ENCODE peak calls at places on chromosomes 6 and 20, in four cellular contexts. E, U, X and N are unnamed samples.

GRCh38 chr6:16505711-16506362 is 255.4 kb downstream of the ATXN1 start:
- DNase-seq in E (no peak), U (no peak), X (no peak), N (no peak)

GRCh38 chr6:153032255-153032882 is 29.9 kb upstream of the MTRF1L start:
- DNase-seq in E (no peak), U (peak), X (no peak), N (no peak)

GRCh38 chr6:31025595-31025994 is 15.3 kb downstream of the MUC22 start:
- DNase-seq in E (no peak), U (no peak), X (no peak), N (no peak)

GRCh38 chr6:158865769-158866168 is 46.6 kb upstream of the EZR start:
- DNase-seq in E (no peak), U (no peak), X (no peak), N (no peak)

GRCh38 chr20:12764053-12764452 is 244.7 kb upstream of the SPTLC3 start:
- DNase-seq in E (no peak), U (no peak), X (no peak), N (no peak)

GRCh38 chr6:142387997-142388815 is 86.4 kb downstream of the ADGRG6 start:
- DNase-seq in E (no peak), U (peak), X (no peak), N (no peak)

GRCh38 chr6:39769012-39769411 is 23.2 kb upstream of the DAAM2 start:
- DNase-seq in E (no peak), U (no peak), X (no peak), N (no peak)

GRCh38 chr20:32067234-32067821 is 15.3 kb downstream of the HCK start:
- DNase-seq in E (no peak), U (no peak), X (no peak), N (no peak)

GRCh38 chr20:58102744-58103516 is 125.5 kb downstream of the ANKRD60 start:
- DNase-seq in E (no peak), U (no peak), X (no peak), N (peak)

GRCh38 chr6:45827952-45828530 is 187.6 kb downstream of the CLIC5 start:
- DNase-seq in E (no peak), U (no peak), X (no peak), N (no peak)

GRCh38 chr6:149380523-149380922 is 19.5 kb upstream of the SUMO4 start:
- DNase-seq in E (no peak), U (no peak), X (no peak), N (no peak)

GRCh38 chr6:100620085-100620484 is 155.4 kb upstream of the SIM1 start:
- DNase-seq in E (no peak), U (no peak), X (no peak), N (no peak)

GRCh38 chr6:37104935-37105781 is 64.8 kb upstream of the PIM1 start:
- DNase-seq in E (no peak), U (no peak), X (no peak), N (no peak)

DNA sequence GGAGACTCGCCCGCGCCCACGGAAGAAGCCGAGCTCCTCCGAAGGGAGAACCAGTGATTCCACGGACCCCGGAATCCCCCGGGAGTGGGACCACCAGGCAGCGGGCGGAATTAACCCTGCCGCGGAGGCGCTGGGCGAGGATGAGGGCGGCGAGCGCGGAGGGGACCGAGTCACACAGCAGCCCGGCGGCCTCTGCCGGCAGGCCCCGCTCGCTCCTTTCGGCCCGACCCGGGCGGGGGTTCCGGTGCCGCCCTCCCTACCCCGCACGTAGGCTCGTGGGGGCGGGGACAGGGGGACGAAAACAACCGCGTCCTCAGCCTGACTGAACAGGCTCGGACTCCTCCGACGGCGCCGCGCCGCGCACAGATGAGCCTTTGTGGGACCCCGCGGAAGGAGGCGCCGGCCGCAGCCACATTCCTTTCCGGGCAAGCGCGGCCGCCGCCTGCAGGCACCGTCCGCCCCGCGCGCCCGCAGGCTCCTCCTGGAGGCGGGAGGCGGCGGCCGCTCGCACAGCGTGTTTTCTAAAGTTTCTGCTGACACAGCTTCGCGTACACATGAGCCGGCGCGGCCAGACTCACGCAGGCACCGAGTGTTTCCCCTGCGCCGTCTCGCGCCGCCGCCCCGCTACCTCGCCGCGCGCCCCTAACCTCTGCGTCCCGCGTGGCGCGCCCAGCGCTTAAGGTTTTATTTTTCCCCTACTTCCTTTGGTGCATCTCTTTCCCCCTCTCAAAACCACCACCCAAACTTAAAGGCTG is 244.3 kb downstream of the ARID1B start:
- DNase-seq in E (peak), U (peak), X (peak), N (peak)
- TF ChIP-seq CTCF in E (peak), U (peak), X (peak), N (peak)

GRCh38 chr20:23200914-23201313 is 114.8 kb upstream of the CD93 start:
- DNase-seq in E (peak), U (peak), X (peak), N (peak)
- TF ChIP-seq CTCF in E (peak), U (no peak), X (peak), N (no peak)

DNA sequence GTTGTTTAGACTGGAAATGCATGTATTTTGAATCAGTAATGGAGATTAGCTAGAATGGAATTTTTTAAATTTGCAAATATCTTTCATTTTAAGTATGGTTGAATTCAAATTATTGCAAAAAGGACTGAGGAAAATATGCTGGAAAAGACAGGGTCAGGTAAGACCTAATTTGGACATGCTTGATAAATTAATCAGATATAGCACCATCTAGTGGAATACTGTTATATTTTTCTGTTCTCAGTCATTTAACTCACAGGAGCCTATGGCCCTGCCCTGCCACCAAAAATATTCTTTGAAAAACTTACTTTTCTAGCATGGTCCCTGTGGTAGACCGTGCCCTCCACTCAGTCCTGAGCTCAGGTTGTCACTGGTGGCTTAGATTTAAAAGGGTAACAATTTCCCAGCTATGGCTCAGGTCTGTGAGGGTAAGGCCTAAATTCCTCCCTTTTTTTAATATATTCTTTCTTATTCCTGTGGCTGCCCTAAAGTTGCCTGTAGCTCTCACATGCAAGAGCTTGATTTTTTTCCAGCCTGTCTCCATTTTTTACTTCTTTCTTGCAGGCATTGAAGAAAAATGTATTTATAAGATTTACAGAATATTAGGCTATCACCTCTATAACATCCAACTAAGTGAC is 25.3 kb upstream of the KIAA1586 start:
- DNase-seq in E (no peak), U (peak), X (no peak), N (peak)
- TF ChIP-seq CTCF in E (no peak), U (peak), X (peak), N (peak)

DNA sequence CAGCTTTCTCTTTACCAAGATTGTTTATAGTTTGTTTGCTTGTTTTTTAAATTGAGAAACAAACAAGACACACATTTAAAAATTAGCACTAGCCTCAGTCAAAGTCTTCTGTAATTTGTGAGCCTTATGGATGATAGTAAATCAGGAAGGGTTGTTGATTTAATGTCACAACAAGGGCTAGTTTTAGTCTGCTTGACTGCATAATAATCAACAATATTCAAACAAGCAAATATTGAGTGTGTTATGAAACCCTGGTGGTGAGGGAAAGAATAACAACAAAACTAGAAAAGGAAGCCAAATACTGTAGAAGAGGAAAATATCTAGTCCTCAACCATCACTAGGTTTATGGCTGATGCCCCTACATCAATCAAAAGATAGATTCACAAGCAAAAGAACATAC is 228.6 kb downstream of the TBC1D7 start:
- DNase-seq in E (no peak), U (no peak), X (no peak), N (no peak)
- TF ChIP-seq CTCF in E (no peak), U (no peak), X (no peak), N (peak)

GRCh38 chr6:13711384-13711725 is 280 bp downstream of the RANBP9 start:
- DNase-seq in E (no peak), U (no peak), X (no peak), N (peak)
- TF ChIP-seq CTCF in E (no peak), U (no peak), X (no peak), N (no peak)

DNA sequence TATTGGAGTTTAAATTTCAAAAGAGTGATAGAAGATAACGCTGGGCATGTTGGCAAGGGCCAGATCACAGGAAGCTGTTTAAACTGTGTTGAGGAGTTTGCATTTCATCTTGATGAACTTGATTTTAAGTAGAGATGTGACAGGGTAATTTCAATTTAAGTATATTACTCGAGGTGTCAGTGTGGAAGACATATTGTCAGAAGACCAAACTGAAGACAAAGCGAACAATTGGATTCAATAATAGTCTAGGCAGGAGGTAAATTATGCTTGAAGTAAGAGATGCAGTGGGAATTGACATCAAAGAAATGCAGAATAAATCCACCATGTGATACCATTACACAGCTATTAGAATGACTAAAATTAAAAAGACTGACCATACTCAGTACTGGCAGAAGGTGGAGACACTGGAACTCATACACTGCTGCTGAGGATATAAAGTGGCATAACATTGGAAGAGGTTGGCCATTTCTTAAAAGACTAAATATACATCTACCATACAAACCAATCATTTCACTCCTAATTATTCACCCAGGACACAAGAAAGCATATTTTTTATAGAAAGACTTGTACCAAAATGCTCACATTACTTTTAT is 240.8 kb downstream of the ARHGAP18 start:
- DNase-seq in E (no peak), U (no peak), X (no peak), N (no peak)
- TF ChIP-seq CTCF in E (no peak), U (no peak), X (no peak), N (no peak)

DNA sequence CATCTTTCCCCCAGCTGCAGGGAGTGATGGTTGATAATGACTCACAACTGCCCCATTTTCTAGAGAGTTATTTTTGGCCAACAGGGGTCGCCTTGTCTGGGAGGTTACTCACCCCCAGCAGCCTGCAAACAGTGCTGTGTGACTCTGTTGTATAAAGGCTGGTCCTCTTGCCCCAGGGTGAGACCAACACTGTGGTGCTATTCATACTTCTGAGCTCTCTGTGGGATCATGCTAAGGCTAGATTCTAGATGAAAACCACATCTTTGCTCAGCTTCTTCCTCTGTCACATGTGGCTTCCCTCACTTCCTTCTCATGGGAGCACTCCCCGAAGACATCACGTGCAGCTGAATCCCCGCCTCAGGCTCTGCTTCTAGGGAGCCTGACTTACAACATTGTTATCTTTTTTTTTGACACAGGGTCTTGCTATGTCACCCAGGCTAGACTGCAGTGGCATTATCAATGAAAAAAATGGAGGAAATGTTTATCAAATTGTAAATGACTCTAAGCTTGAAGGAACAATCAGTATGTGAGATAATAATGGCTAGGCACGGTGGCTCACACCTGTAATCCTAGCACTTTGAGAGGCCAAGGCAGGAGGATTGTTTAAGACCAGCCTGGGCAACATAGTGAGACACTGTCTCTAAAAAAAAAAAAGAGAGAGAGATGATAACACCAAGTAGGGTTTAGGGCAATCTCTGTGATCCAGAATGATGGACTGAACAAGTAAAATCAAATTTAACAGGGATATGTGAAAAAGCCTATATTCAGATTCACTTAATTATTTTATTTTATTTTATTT is 55.7 kb upstream of the SLC23A2 start:
- DNase-seq in E (peak), U (peak), X (peak), N (peak)
- TF ChIP-seq CTCF in E (no peak), U (peak), X (no peak), N (peak)